ENCODE peak calls at places on chromosomes 6 and 20, in nine cellular contexts. K is A673, A is neural progenitor cell, J is hepatocyte, V is mesenchymal stem cell, C is GM23248, N is thoracic aorta, E is Peyer's patch, D is aorta. O is an unnamed sample.
A peak's percentile ranks its signal among the peaks of the same experiment; 100 is the strongest.

GRCh38 chr6:121533321-121533841 is 97.9 kb downstream of the GJA1 start:
- DNase-seq in K (no peak), D (no peak), N (no peak), C (no peak), J (no peak), V (no peak), E (no peak), A (no peak), O (no peak)

GRCh38 chr6:157225575-157225995 is 97.7 kb downstream of the TMEM242 start:
- DNase-seq in E (no peak), A (no peak), D (no peak), J (no peak), K (no peak), V (no peak), N (no peak), C (peak; percentile 28), O (no peak)

GRCh38 chr6:35044771-35045275 is 96.3 kb downstream of the TCP11 start:
- DNase-seq in D (no peak), K (peak; percentile 94), J (no peak), V (peak; percentile 34), E (no peak), N (no peak), C (peak; percentile 62), A (no peak), O (no peak)

GRCh38 chr6:30483677-30484279 is 5.5 kb upstream of the HLA-E start:
- DNase-seq in J (peak; percentile 70), D (no peak), C (peak; percentile 81), A (peak; percentile 71), V (peak; percentile 73), N (no peak), K (peak; percentile 69), E (no peak), O (peak; percentile 68)

GRCh38 chr6:134468633-134469032 is 150.7 kb upstream of the SGK1 start:
- DNase-seq in N (no peak), K (no peak), A (no peak), V (no peak), D (no peak), E (no peak), C (no peak), J (no peak), O (no peak)

GRCh38 chr6:155693573-155694428 is 238.2 kb upstream of the NOX3 start:
- DNase-seq in E (no peak), V (no peak), N (no peak), C (no peak), K (no peak), A (no peak), J (peak; percentile 34), D (no peak), O (no peak)

GRCh38 chr6:111534366-111534765 is 51.3 kb upstream of the REV3L start:
- DNase-seq in N (no peak), E (peak; percentile 58), J (peak; percentile 10), D (no peak), C (no peak), A (no peak), K (no peak), V (no peak), O (peak; percentile 79)

GRCh38 chr6:1856381-1856780 is 246.7 kb downstream of the FOXC1 start:
- DNase-seq in A (no peak), V (peak; percentile 5), D (no peak), E (no peak), N (no peak), K (peak; percentile 91), J (peak; percentile 58), C (peak; percentile 2), O (no peak)

GRCh38 chr20:19812696-19813095 is 54.6 kb downstream of the RIN2 start:
- DNase-seq in E (no peak), V (no peak), N (no peak), A (no peak), C (peak; percentile 32), K (no peak), J (no peak), D (no peak), O (no peak)

GRCh38 chr6:132279592-132280139 is 121.6 kb downstream of the MOXD1 start:
- DNase-seq in D (peak; percentile 80), J (peak; percentile 85), E (peak; percentile 76), C (peak; percentile 84), A (peak; percentile 88), N (peak; percentile 15), V (peak; percentile 80), K (peak; percentile 83), O (peak; percentile 63)

GRCh38 chr20:8633366-8633765 is 435.5 kb upstream of the PLCB4 start:
- DNase-seq in A (no peak), J (no peak), V (no peak), C (peak; percentile 71), N (no peak), D (no peak), E (no peak), K (no peak), O (no peak)

GRCh38 chr20:63697868-63698545 is 1.6 kb downstream of the TNFRSF6B start:
- DNase-seq in N (no peak), K (no peak), V (no peak), A (no peak), D (peak; percentile 60), C (no peak), J (no peak), E (peak; percentile 49), O (no peak)

GRCh38 chr6:34295721-34296120 is 46.9 kb upstream of the SMIM29 start:
- DNase-seq in K (no peak), V (peak; percentile 26), J (no peak), A (no peak), N (no peak), C (no peak), D (no peak), E (no peak), O (no peak)

GRCh38 chr20:10611357-10611756 is 62.4 kb downstream of the JAG1 start:
- DNase-seq in D (no peak), A (peak; percentile 75), J (peak; percentile 35), K (peak; percentile 63), V (peak; percentile 46), N (no peak), E (no peak), C (peak; percentile 63), O (peak; percentile 70)

GRCh38 chr6:135503703-135504475 is 6.3 kb upstream of the AHI1 start:
- DNase-seq in K (no peak), N (no peak), C (no peak), A (peak; percentile 2), D (no peak), V (no peak), E (no peak), J (no peak), O (no peak)

GRCh38 chr20:30594112-30594511 is 663.4 kb upstream of the DEFB115 start:
- DNase-seq in D (no peak), K (no peak), C (no peak), E (no peak), N (no peak), J (no peak), A (no peak), V (no peak), O (no peak)
- H3K9me3 ChIP-seq in D (no peaks in the 10 kb centered on the region), K (peaks cover 5% of the 10 kb centered on the region), C (no peaks in the 10 kb centered on the region), E (no peaks in the 10 kb centered on the region), N (no peaks in the 10 kb centered on the region), J (no peaks in the 10 kb centered on the region), A (peaks cover 17% of the 10 kb centered on the region), V (no peaks in the 10 kb centered on the region), O (no peaks in the 10 kb centered on the region)

GRCh38 chr6:25280617-25280990 is 1.4 kb downstream of the CARMIL1 start:
- DNase-seq in C (peak; percentile 15), K (no peak), E (no peak), V (peak; percentile 6), N (no peak), D (no peak), A (peak; percentile 32), J (peak; percentile 31), O (no peak)
- H3K27ac ChIP-seq in C (no peak overlapping the region), K (no peak overlapping the region), E (peak overlapping the region; percentile 84), V (peak overlapping the region; percentile 23), N (peak overlapping the region; percentile 75), D (no peak overlapping the region), A (no peak overlapping the region), J (peak overlapping the region; percentile 96), O (no peak overlapping the region)

GRCh38 chr6:27452496-27452897 is 20.4 kb downstream of the ZNF184 start:
- DNase-seq in J (no peak), E (no peak), A (no peak), C (peak; percentile 14), N (no peak), D (no peak), K (no peak), V (peak; percentile 35), O (no peak)
- H3K9me3 ChIP-seq in J (peaks cover 92% of the 10 kb centered on the region), E (peaks cover 31% of the 10 kb centered on the region), A (peaks cover 70% of the 10 kb centered on the region), C (peaks cover 8% of the 10 kb centered on the region), N (peaks cover 76% of the 10 kb centered on the region), D (peaks cover 18% of the 10 kb centered on the region), K (peaks cover 100% of the 10 kb centered on the region), V (peaks cover 100% of the 10 kb centered on the region), O (peaks cover 68% of the 10 kb centered on the region)

GRCh38 chr6:37626915-37627314 is 70.8 kb downstream of the MDGA1 start:
- DNase-seq in D (no peak), A (no peak), E (no peak), J (no peak), V (no peak), C (no peak), K (no peak), N (no peak), O (no peak)

GRCh38 chr6:37624121-37624520 is 73.6 kb downstream of the MDGA1 start:
- DNase-seq in E (no peak), C (no peak), V (no peak), J (no peak), A (no peak), D (peak; percentile 29), N (no peak), K (no peak), O (no peak)

GRCh38 chr6:37623666-37624065 is 74.0 kb downstream of the MDGA1 start:
- DNase-seq in E (no peak), C (peak; percentile 60), D (peak; percentile 2), V (no peak), A (no peak), J (no peak), N (no peak), K (no peak), O (no peak)

GRCh38 chr6:37625591-37626374 is 71.9 kb downstream of the MDGA1 start:
- DNase-seq in J (no peak), N (no peak), V (no peak), D (peak; percentile 40), C (no peak), E (no peak), A (peak; percentile 30), K (no peak), O (no peak)

DNA sequence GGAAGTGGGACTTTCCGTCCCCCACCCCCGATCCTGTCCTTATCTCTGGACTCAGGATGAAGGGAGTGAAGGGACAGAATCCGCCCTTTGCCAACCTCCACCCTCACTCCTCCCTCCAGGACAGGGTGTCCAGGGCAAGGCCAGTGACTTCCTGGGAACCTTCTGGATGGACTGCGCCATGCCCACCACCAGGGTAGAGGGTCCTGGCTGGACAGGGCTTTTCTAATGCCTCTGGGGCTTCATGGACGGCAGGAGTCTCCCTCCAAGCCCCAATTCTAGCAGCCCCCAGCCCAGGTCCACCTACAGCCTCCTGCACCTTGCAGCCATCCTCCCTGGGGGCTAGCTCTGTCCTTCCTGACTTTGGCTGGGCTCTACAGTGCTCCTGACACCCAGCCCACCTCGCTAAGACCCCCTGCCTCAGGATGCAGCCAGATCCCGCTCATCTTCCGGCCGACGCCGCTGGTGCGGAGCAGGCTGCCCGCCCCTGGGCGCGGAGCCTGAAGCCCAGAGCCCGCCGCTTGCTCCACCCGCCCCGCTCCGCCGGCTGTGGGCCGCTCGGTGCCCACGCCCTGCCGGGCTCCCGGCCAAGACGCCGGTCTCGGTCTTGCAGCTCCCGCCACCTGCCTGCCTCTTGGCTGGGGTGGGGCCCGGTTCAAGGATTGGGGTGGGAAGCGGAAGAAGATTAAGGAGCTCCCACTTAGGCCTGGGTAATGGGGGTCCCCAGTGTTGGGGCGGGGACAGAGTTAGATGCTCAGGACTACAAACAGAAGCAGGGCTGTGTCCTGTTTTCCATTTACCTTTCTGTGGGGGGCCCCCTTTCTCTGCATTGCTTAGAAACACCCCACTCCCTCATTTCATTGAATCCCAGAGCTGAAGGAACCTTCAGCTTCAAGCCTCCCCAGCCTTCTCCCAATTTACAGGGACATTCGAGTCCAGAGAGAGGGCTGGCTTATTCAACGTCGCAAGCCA is 72.8 kb downstream of the MDGA1 start:
- DNase-seq in A (no peak), K (peak; percentile 48), V (no peak), E (peak; percentile 86), J (no peak), N (no peak), D (peak; percentile 58), C (peak; percentile 71), O (peak; percentile 64)
- H3K27ac ChIP-seq in A (no peak overlapping the region), K (no peak overlapping the region), V (no peak overlapping the region), E (no peak overlapping the region), J (no peak overlapping the region), N (no peak overlapping the region), D (no peak overlapping the region), C (no peak overlapping the region), O (no peak overlapping the region)